ENCODE peak calls at places on chromosomes 13 and 19, in eight cellular contexts. One of them, this sample, is unnamed.

GRCh38 chr13:113668491-113668971 is 1.5 kb downstream of the GRK1 start:
- DNase-seq in lung: no peak
- DNase-seq in CD8-positive, alpha-beta T cell: no peak
- DNase-seq in foreskin keratinocyte: no peak
- DNase-seq in AG04450: no peak
- DNase-seq in spleen: peak; percentile 58
- DNase-seq in ovary: no peak
- DNase-seq in dorsolateral prefrontal cortex: no peak
- DNase-seq in this sample: no peak

GRCh38 chr19:29645911-29646310 is 19.4 kb upstream of the PLEKHF1 start:
- DNase-seq in ovary: peak; percentile 43
- DNase-seq in dorsolateral prefrontal cortex: no peak
- DNase-seq in foreskin keratinocyte: no peak
- DNase-seq in lung: no peak
- DNase-seq in CD8-positive, alpha-beta T cell: no peak
- DNase-seq in spleen: peak; percentile 64
- DNase-seq in AG04450: no peak
- DNase-seq in this sample: no peak

GRCh38 chr13:106490887-106491321 is 44.6 kb downstream of the EFNB2 start:
- DNase-seq in foreskin keratinocyte: no peak
- DNase-seq in spleen: no peak
- DNase-seq in lung: no peak
- DNase-seq in dorsolateral prefrontal cortex: no peak
- DNase-seq in AG04450: no peak
- DNase-seq in CD8-positive, alpha-beta T cell: no peak
- DNase-seq in ovary: no peak
- DNase-seq in this sample: no peak

GRCh38 chr19:3575949-3576673 is 3.4 kb downstream of the HMG20B start:
- DNase-seq in ovary: no peak
- DNase-seq in spleen: no peak
- DNase-seq in foreskin keratinocyte: no peak
- DNase-seq in CD8-positive, alpha-beta T cell: no peak
- DNase-seq in dorsolateral prefrontal cortex: no peak
- DNase-seq in lung: no peak
- DNase-seq in AG04450: no peak
- DNase-seq in this sample: no peak

GRCh38 chr19:35268546-35269424 is at the start of gene USF2:
- DNase-seq in dorsolateral prefrontal cortex: peak; percentile 80
- DNase-seq in CD8-positive, alpha-beta T cell: no peak
- DNase-seq in spleen: peak; percentile 94
- DNase-seq in foreskin keratinocyte: no peak
- DNase-seq in lung: peak; percentile 70
- DNase-seq in AG04450: no peak
- DNase-seq in ovary: peak; percentile 77
- DNase-seq in this sample: no peak

GRCh38 chr19:50500060-50500752 is 10.8 kb downstream of the JOSD2 start:
- DNase-seq in CD8-positive, alpha-beta T cell: no peak
- DNase-seq in spleen: peak; percentile 70
- DNase-seq in lung: no peak
- DNase-seq in AG04450: no peak
- DNase-seq in foreskin keratinocyte: no peak
- DNase-seq in dorsolateral prefrontal cortex: no peak
- DNase-seq in ovary: no peak
- DNase-seq in this sample: no peak

GRCh38 chr13:42174344-42175162 is 97.4 kb upstream of the AKAP11 start:
- DNase-seq in CD8-positive, alpha-beta T cell: no peak
- DNase-seq in AG04450: peak; percentile 21
- DNase-seq in foreskin keratinocyte: no peak
- DNase-seq in lung: no peak
- DNase-seq in dorsolateral prefrontal cortex: no peak
- DNase-seq in ovary: no peak
- DNase-seq in spleen: no peak
- DNase-seq in this sample: no peak

GRCh38 chr19:30742981-30743380 is 370.8 kb downstream of the ZNF536 start:
- DNase-seq in spleen: no peak
- DNase-seq in lung: no peak
- DNase-seq in dorsolateral prefrontal cortex: no peak
- DNase-seq in AG04450: no peak
- DNase-seq in foreskin keratinocyte: no peak
- DNase-seq in ovary: no peak
- DNase-seq in CD8-positive, alpha-beta T cell: no peak
- DNase-seq in this sample: no peak

GRCh38 chr19:5775668-5776309 is 8.8 kb downstream of the PRR22 start:
- DNase-seq in ovary: no peak
- DNase-seq in spleen: no peak
- DNase-seq in AG04450: no peak
- DNase-seq in CD8-positive, alpha-beta T cell: no peak
- DNase-seq in foreskin keratinocyte: no peak
- DNase-seq in dorsolateral prefrontal cortex: no peak
- DNase-seq in lung: no peak
- DNase-seq in this sample: no peak

GRCh38 chr19:3114018-3114726 is 20.0 kb downstream of the GNA11 start:
- DNase-seq in lung: no peak
- DNase-seq in foreskin keratinocyte: no peak
- DNase-seq in CD8-positive, alpha-beta T cell: no peak
- DNase-seq in spleen: no peak
- DNase-seq in dorsolateral prefrontal cortex: no peak
- DNase-seq in AG04450: no peak
- DNase-seq in ovary: no peak
- DNase-seq in this sample: no peak

GRCh38 chr13:100461309-100462035 is 127.1 kb downstream of the GGACT start:
- DNase-seq in dorsolateral prefrontal cortex: no peak
- DNase-seq in lung: no peak
- DNase-seq in spleen: no peak
- DNase-seq in ovary: no peak
- DNase-seq in AG04450: no peak
- DNase-seq in CD8-positive, alpha-beta T cell: no peak
- DNase-seq in foreskin keratinocyte: no peak
- DNase-seq in this sample: no peak

GRCh38 chr13:49641810-49642291 is 13.5 kb downstream of the ARL11 start:
- DNase-seq in dorsolateral prefrontal cortex: no peak
- DNase-seq in foreskin keratinocyte: peak; percentile 61
- DNase-seq in lung: peak; percentile 77
- DNase-seq in CD8-positive, alpha-beta T cell: no peak
- DNase-seq in spleen: peak; percentile 84
- DNase-seq in ovary: no peak
- DNase-seq in AG04450: peak; percentile 61
- DNase-seq in this sample: no peak

GRCh38 chr13:78660130-78660857 is 1.3 kb upstream of the OBI1 start:
- DNase-seq in dorsolateral prefrontal cortex: no peak
- DNase-seq in ovary: no peak
- DNase-seq in foreskin keratinocyte: no peak
- DNase-seq in lung: no peak
- DNase-seq in AG04450: no peak
- DNase-seq in CD8-positive, alpha-beta T cell: no peak
- DNase-seq in spleen: peak; percentile 77
- DNase-seq in this sample: no peak

GRCh38 chr13:48904668-48905290 is 70.9 kb upstream of the FNDC3A start:
- DNase-seq in lung: no peak
- DNase-seq in CD8-positive, alpha-beta T cell: no peak
- DNase-seq in ovary: no peak
- DNase-seq in AG04450: no peak
- DNase-seq in dorsolateral prefrontal cortex: no peak
- DNase-seq in foreskin keratinocyte: no peak
- DNase-seq in spleen: no peak
- DNase-seq in this sample: no peak

GRCh38 chr19:31148671-31149070 is 200.6 kb downstream of the TSHZ3 start:
- DNase-seq in foreskin keratinocyte: no peak
- DNase-seq in dorsolateral prefrontal cortex: no peak
- DNase-seq in lung: no peak
- DNase-seq in AG04450: no peak
- DNase-seq in spleen: no peak
- DNase-seq in ovary: no peak
- DNase-seq in CD8-positive, alpha-beta T cell: no peak
- DNase-seq in this sample: no peak

GRCh38 chr13:52173373-52173772 is 14.0 kb upstream of the NEK3 start:
- DNase-seq in lung: no peak
- DNase-seq in CD8-positive, alpha-beta T cell: no peak
- DNase-seq in spleen: no peak
- DNase-seq in AG04450: no peak
- DNase-seq in ovary: no peak
- DNase-seq in foreskin keratinocyte: no peak
- DNase-seq in dorsolateral prefrontal cortex: no peak
- DNase-seq in this sample: no peak

GRCh38 chr13:61151062-61151461 is 264.6 kb downstream of the PCDH20 start:
- DNase-seq in CD8-positive, alpha-beta T cell: no peak
- DNase-seq in ovary: no peak
- DNase-seq in AG04450: no peak
- DNase-seq in dorsolateral prefrontal cortex: no peak
- DNase-seq in spleen: no peak
- DNase-seq in foreskin keratinocyte: no peak
- DNase-seq in lung: no peak
- DNase-seq in this sample: no peak

GRCh38 chr13:101757446-101758039 is 305.1 kb downstream of the ITGBL1 start:
- DNase-seq in ovary: no peak
- DNase-seq in lung: no peak
- DNase-seq in spleen: no peak
- DNase-seq in dorsolateral prefrontal cortex: no peak
- DNase-seq in AG04450: no peak
- DNase-seq in foreskin keratinocyte: no peak
- DNase-seq in CD8-positive, alpha-beta T cell: no peak
- DNase-seq in this sample: no peak

GRCh38 chr13:113526466-113527220 is 36.1 kb upstream of the DCUN1D2 start:
- DNase-seq in AG04450: no peak
- DNase-seq in spleen: peak; percentile 39
- DNase-seq in dorsolateral prefrontal cortex: peak; percentile 11
- DNase-seq in CD8-positive, alpha-beta T cell: no peak
- DNase-seq in foreskin keratinocyte: no peak
- DNase-seq in lung: no peak
- DNase-seq in ovary: no peak
- DNase-seq in this sample: no peak

GRCh38 chr13:30884543-30884942 is 21.5 kb upstream of the MEDAG start:
- DNase-seq in lung: no peak
- DNase-seq in CD8-positive, alpha-beta T cell: no peak
- DNase-seq in AG04450: no peak
- DNase-seq in foreskin keratinocyte: no peak
- DNase-seq in spleen: no peak
- DNase-seq in dorsolateral prefrontal cortex: no peak
- DNase-seq in ovary: no peak
- DNase-seq in this sample: no peak

GRCh38 chr19:57903298-57904174 is 12.9 kb downstream of the ZNF417 start:
- DNase-seq in foreskin keratinocyte: no peak
- DNase-seq in AG04450: no peak
- DNase-seq in spleen: no peak
- DNase-seq in CD8-positive, alpha-beta T cell: no peak
- DNase-seq in dorsolateral prefrontal cortex: no peak
- DNase-seq in ovary: no peak
- DNase-seq in lung: no peak
- DNase-seq in this sample: no peak

GRCh38 chr19:41263850-41264580 is at the start of gene HNRNPUL1:
- DNase-seq in lung: peak; percentile 98
- DNase-seq in AG04450: peak; percentile 100
- DNase-seq in ovary: peak; percentile 99
- DNase-seq in spleen: peak; percentile 98
- DNase-seq in dorsolateral prefrontal cortex: peak; percentile 98
- DNase-seq in CD8-positive, alpha-beta T cell: peak; percentile 99
- DNase-seq in foreskin keratinocyte: peak; percentile 100
- DNase-seq in this sample: peak; percentile 98

GRCh38 chr19:41264581-41265375 is 606 bp downstream of the HNRNPUL1 start:
- DNase-seq in CD8-positive, alpha-beta T cell: peak; percentile 26
- DNase-seq in dorsolateral prefrontal cortex: no peak
- DNase-seq in ovary: peak; percentile 65
- DNase-seq in foreskin keratinocyte: no peak
- DNase-seq in lung: peak; percentile 56
- DNase-seq in AG04450: no peak
- DNase-seq in spleen: no peak
- DNase-seq in this sample: no peak

GRCh38 chr19:41261474-41262190 is 2.5 kb upstream of the HNRNPUL1 start:
- DNase-seq in spleen: no peak
- DNase-seq in dorsolateral prefrontal cortex: no peak
- DNase-seq in lung: no peak
- DNase-seq in AG04450: no peak
- DNase-seq in ovary: no peak
- DNase-seq in CD8-positive, alpha-beta T cell: no peak
- DNase-seq in foreskin keratinocyte: no peak
- DNase-seq in this sample: no peak

GRCh38 chr19:41265376-41266153 is 1.4 kb downstream of the HNRNPUL1 start:
- DNase-seq in spleen: no peak
- DNase-seq in AG04450: no peak
- DNase-seq in foreskin keratinocyte: no peak
- DNase-seq in lung: peak; percentile 35
- DNase-seq in dorsolateral prefrontal cortex: no peak
- DNase-seq in ovary: peak; percentile 30
- DNase-seq in CD8-positive, alpha-beta T cell: no peak
- DNase-seq in this sample: no peak

GRCh38 chr19:41263042-41263849 is 926 bp upstream of the HNRNPUL1 start:
- DNase-seq in dorsolateral prefrontal cortex: peak; percentile 75
- DNase-seq in ovary: peak; percentile 72
- DNase-seq in AG04450: no peak
- DNase-seq in CD8-positive, alpha-beta T cell: peak; percentile 81
- DNase-seq in lung: peak; percentile 58
- DNase-seq in foreskin keratinocyte: peak; percentile 45
- DNase-seq in spleen: peak; percentile 93
- DNase-seq in this sample: peak; percentile 42
- H3K27ac ChIP-seq in dorsolateral prefrontal cortex: peak overlapping the region; percentile 98
- H3K27ac ChIP-seq in ovary: peak overlapping the region; percentile 94
- H3K27ac ChIP-seq in AG04450: peak overlapping the region; percentile 99
- H3K27ac ChIP-seq in CD8-positive, alpha-beta T cell: peak overlapping the region; percentile 98
- H3K27ac ChIP-seq in lung: peak overlapping the region; percentile 97
- H3K27ac ChIP-seq in foreskin keratinocyte: peak overlapping the region; percentile 86
- H3K27ac ChIP-seq in spleen: peak overlapping the region; percentile 100
- H3K27ac ChIP-seq in this sample: peak overlapping the region; percentile 94

DNA sequence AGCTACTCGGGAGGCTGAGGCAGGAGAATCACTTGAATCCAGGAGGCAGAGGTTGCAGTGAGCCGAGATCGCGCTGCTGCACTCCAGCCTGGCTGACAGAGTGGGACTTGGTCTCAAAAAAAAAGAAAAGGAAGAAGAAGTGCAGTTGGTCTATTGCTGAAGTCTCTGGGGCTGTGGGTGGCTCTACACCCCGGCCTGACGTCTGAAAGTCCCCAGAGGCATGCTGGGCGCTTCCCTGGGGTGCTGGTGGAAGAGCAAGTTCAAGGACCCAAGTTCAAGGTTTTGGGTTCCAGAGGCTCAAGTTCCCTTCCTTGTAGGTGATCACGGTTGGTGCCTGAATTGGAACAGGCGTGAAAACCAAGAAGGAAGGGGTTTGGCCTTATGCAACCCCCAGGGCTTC is 3.8 kb downstream of the HCN2 start:
- DNase-seq in lung: no peak
- DNase-seq in CD8-positive, alpha-beta T cell: no peak
- DNase-seq in ovary: no peak
- DNase-seq in spleen: no peak
- DNase-seq in foreskin keratinocyte: no peak
- DNase-seq in dorsolateral prefrontal cortex: no peak
- DNase-seq in AG04450: no peak
- DNase-seq in this sample: no peak
- TF ChIP-seq CTCF in lung: no peak
- TF ChIP-seq CTCF in CD8-positive, alpha-beta T cell: no peak
- TF ChIP-seq CTCF in ovary: no peak
- TF ChIP-seq CTCF in spleen: no peak
- TF ChIP-seq CTCF in foreskin keratinocyte: no peak
- TF ChIP-seq CTCF in dorsolateral prefrontal cortex: no peak
- TF ChIP-seq CTCF in AG04450: no peak
- TF ChIP-seq CTCF in this sample: no peak

GRCh38 chr19:33248954-33249613 is 23.4 kb upstream of the SLC7A10 start:
- DNase-seq in dorsolateral prefrontal cortex: no peak
- DNase-seq in spleen: peak; percentile 92
- DNase-seq in lung: no peak
- DNase-seq in ovary: no peak
- DNase-seq in foreskin keratinocyte: no peak
- DNase-seq in CD8-positive, alpha-beta T cell: no peak
- DNase-seq in AG04450: no peak
- DNase-seq in this sample: no peak
- H3K27ac ChIP-seq in dorsolateral prefrontal cortex: no peak overlapping the region
- H3K27ac ChIP-seq in spleen: no peak overlapping the region
- H3K27ac ChIP-seq in lung: no peak overlapping the region
- H3K27ac ChIP-seq in ovary: no peak overlapping the region
- H3K27ac ChIP-seq in foreskin keratinocyte: no peak overlapping the region
- H3K27ac ChIP-seq in CD8-positive, alpha-beta T cell: no peak overlapping the region
- H3K27ac ChIP-seq in AG04450: no peak overlapping the region
- H3K27ac ChIP-seq in this sample: no peak overlapping the region

GRCh38 chr13:55439450-55439849 is 1701.3 kb upstream of the PRR20A start:
- DNase-seq in lung: no peak
- DNase-seq in ovary: no peak
- DNase-seq in foreskin keratinocyte: no peak
- DNase-seq in spleen: no peak
- DNase-seq in dorsolateral prefrontal cortex: no peak
- DNase-seq in CD8-positive, alpha-beta T cell: no peak
- DNase-seq in AG04450: no peak
- DNase-seq in this sample: no peak
- TF ChIP-seq CTCF in lung: no peak
- TF ChIP-seq CTCF in ovary: no peak
- TF ChIP-seq CTCF in foreskin keratinocyte: no peak
- TF ChIP-seq CTCF in spleen: no peak
- TF ChIP-seq CTCF in dorsolateral prefrontal cortex: no peak
- TF ChIP-seq CTCF in CD8-positive, alpha-beta T cell: no peak
- TF ChIP-seq CTCF in AG04450: no peak
- TF ChIP-seq CTCF in this sample: no peak